ENCODE peak calls at places on chromosomes 11 and 22, in four cellular contexts. W, Z, E and B are unnamed samples.

GRCh38 chr11:20337526-20338154 is 25.9 kb upstream of the HTATIP2 start:
- DNase-seq in W (peak), Z (peak), E (peak), B (peak)

GRCh38 chr11:99687320-99687719 is 666.6 kb downstream of the CNTN5 start:
- DNase-seq in W (no peak), Z (no peak), E (no peak), B (no peak)

GRCh38 chr11:19168090-19168489 is 33.7 kb downstream of the CSRP3 start:
- DNase-seq in W (no peak), Z (no peak), E (no peak), B (no peak)

GRCh38 chr11:69726019-69726418 is 22.2 kb upstream of the FGF19 start:
- DNase-seq in W (no peak), Z (no peak), E (no peak), B (no peak)

GRCh38 chr22:49955581-49956417 is 4.8 kb upstream of the PIM3 start:
- DNase-seq in W (no peak), Z (no peak), E (no peak), B (no peak)

GRCh38 chr22:37848587-37849088 is 581 bp upstream of the EIF3L start:
- DNase-seq in W (peak), Z (no peak), E (peak), B (peak)

GRCh38 chr11:420911-421321 is 6.1 kb upstream of the SIGIRR start:
- DNase-seq in W (no peak), Z (peak), E (no peak), B (no peak)

GRCh38 chr11:35030716-35031213 is 108.2 kb upstream of the CD44 start:
- DNase-seq in W (no peak), Z (no peak), E (peak), B (peak)

GRCh38 chr11:69807416-69807815 is 11.8 kb downstream of the FGF3 start:
- DNase-seq in W (no peak), Z (no peak), E (no peak), B (no peak)

GRCh38 chr22:20887375-20887774 is 28.6 kb downstream of the SNAP29 start:
- DNase-seq in W (no peak), Z (no peak), E (no peak), B (no peak)

GRCh38 chr11:16184588-16184987 is 171.8 kb downstream of the SOX6 start:
- DNase-seq in W (peak), Z (no peak), E (peak), B (no peak)

GRCh38 chr11:77421041-77421723 is 52.7 kb downstream of the PAK1 start:
- DNase-seq in W (no peak), Z (no peak), E (peak), B (no peak)

GRCh38 chr22:35944458-35944857 is 84.2 kb downstream of the RBFOX2 start:
- DNase-seq in W (no peak), Z (no peak), E (no peak), B (no peak)

GRCh38 chr11:33980896-33981295 is 70.6 kb upstream of the CAPRIN1 start:
- DNase-seq in W (no peak), Z (no peak), E (no peak), B (no peak)

GRCh38 chr22:46806789-46807188 is 44.3 kb downstream of the TBC1D22A start:
- DNase-seq in W (no peak), Z (no peak), E (no peak), B (no peak)

GRCh38 chr11:117734596-117734995 is 62.4 kb downstream of the DSCAML1 start:
- DNase-seq in W (no peak), Z (no peak), E (no peak), B (no peak)

GRCh38 chr22:32736746-32737145 is 64.8 kb upstream of the TIMP3 start:
- DNase-seq in W (peak), Z (no peak), E (no peak), B (no peak)

GRCh38 chr22:24379536-24379935 is 47.9 kb upstream of the ADORA2A start:
- DNase-seq in W (no peak), Z (no peak), E (no peak), B (no peak)

GRCh38 chr11:46890665-46891064 is 27.7 kb downstream of the LRP4 start:
- DNase-seq in W (no peak), Z (no peak), E (no peak), B (no peak)

GRCh38 chr22:44331881-44332714 is 19.3 kb upstream of the SHISAL1 start:
- DNase-seq in W (no peak), Z (no peak), E (no peak), B (no peak)

GRCh38 chr22:28882545-28882877 is 861 bp upstream of the ZNRF3 start:
- DNase-seq in W (no peak), Z (no peak), E (peak), B (peak)

GRCh38 chr11:1082728-1083620 is 8.3 kb downstream of the MUC2 start:
- DNase-seq in W (no peak), Z (no peak), E (no peak), B (no peak)

GRCh38 chr22:44755000-44755399 is 2.6 kb downstream of the ARHGAP8 start:
- DNase-seq in W (no peak), Z (no peak), E (no peak), B (no peak)

GRCh38 chr11:61983419-61983818 is 16.0 kb upstream of the FTH1 start:
- DNase-seq in W (no peak), Z (no peak), E (no peak), B (no peak)

GRCh38 chr22:49640366-49641095 is 187.1 kb downstream of the BRD1 start:
- DNase-seq in W (no peak), Z (no peak), E (no peak), B (no peak)

GRCh38 chr11:61834278-61835004 is 6.3 kb downstream of the FADS2 start:
- DNase-seq in W (no peak), Z (peak), E (peak), B (no peak)

GRCh38 chr11:46874586-46874985 is 28.5 kb upstream of the CKAP5 start:
- DNase-seq in W (no peak), Z (no peak), E (no peak), B (no peak)

GRCh38 chr11:118912742-118913410 is 12.8 kb downstream of the BCL9L start:
- DNase-seq in W (no peak), Z (no peak), E (peak), B (no peak)

GRCh38 chr11:77175869-77176539 is 48.0 kb downstream of the MYO7A start:
- DNase-seq in W (no peak), Z (peak), E (no peak), B (no peak)

GRCh38 chr22:30308518-30309230 is 18.1 kb downstream of the TBC1D10A start:
- DNase-seq in W (no peak), Z (no peak), E (peak), B (no peak)

GRCh38 chr11:17572359-17572690 is 25.3 kb downstream of the OTOG start:
- DNase-seq in W (no peak), Z (peak), E (peak), B (no peak)

GRCh38 chr22:50498322-50498861 is 9.1 kb downstream of the LMF2 start:
- DNase-seq in W (peak), Z (peak), E (peak), B (peak)

GRCh38 chr22:25760848-25761595 is 19.0 kb downstream of the MYO18B start:
- DNase-seq in W (no peak), Z (no peak), E (no peak), B (no peak)

GRCh38 chr11:44300881-44301855 is 8.8 kb downstream of the ALX4 start:
- DNase-seq in W (no peak), Z (no peak), E (no peak), B (no peak)

GRCh38 chr11:114377612-114378267 is 22.6 kb downstream of the C11orf71 start:
- DNase-seq in W (no peak), Z (no peak), E (no peak), B (no peak)

DNA sequence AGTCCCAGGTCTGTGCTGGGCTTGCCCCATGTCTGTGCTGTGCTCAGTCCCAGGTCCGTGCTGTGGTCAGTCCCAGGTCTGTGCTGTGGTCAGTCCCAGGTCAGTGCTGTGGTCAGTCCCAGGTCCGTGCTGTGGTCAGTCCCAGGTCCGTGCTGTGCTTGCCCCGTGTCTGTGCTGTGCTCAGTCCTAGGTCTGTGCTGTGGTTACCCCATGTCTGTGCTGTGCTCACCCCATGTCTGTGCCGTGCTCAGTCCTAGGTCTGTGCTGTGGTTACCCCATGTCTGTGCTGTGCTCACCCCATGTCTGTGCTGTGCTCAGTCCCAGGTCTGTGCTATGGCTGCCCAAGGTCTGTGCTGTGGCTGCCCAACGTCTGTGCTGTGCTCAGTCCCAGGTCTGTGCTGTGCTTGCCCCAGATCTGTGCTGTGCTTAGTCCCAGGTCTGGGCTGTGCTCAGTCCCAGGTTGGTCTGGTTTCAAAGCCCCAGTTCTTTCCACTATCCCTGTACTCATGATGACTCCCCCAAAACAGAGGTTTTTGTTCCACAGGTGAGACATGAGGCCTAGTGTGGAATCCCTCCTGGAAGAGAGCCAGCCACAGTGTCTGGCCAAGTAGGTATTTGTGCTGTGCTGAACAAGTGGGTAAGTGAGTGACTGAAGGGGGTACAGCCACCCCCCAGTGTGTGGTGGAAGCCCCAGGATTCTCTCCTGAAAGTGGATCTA is 34.8 kb downstream of the IRAG1 start:
- DNase-seq in W (no peak), Z (no peak), E (no peak), B (no peak)
- TF ChIP-seq FOSL1 in W (no peak), Z (no peak), E (no peak), B (no peak)

GRCh38 chr11:12288934-12289666 is 88.3 kb upstream of the PARVA start:
- DNase-seq in W (no peak), Z (no peak), E (no peak), B (no peak)
- TF ChIP-seq FOSL1 in W (no peak), Z (no peak), E (no peak), B (no peak)

GRCh38 chr11:60482361-60482760 is 10.2 kb upstream of the MS4A12 start:
- DNase-seq in W (no peak), Z (no peak), E (no peak), B (no peak)

DNA sequence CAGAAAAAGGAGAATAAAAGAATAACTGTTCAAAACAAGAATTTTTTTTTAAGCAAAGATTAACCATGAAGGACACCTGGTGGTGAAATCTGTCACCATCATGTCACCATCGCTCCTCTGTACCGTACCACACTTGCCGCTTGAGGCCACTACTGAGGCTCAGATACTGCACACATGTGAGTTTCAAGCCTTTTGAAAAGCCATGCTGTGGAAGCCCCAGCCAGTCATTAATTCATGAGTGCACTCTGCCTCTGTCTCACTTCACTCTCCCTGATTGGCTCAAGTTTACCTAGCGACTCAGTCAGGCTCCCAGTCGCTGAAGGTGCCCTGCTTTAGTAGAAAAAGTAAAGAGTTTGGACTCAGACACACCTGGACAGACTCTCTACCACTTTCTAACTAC is 6.6 kb upstream of the MS4A12 start:
- DNase-seq in W (peak), Z (peak), E (peak), B (peak)
- TF ChIP-seq FOSL1 in W (no peak), Z (no peak), E (no peak), B (no peak)

DNA sequence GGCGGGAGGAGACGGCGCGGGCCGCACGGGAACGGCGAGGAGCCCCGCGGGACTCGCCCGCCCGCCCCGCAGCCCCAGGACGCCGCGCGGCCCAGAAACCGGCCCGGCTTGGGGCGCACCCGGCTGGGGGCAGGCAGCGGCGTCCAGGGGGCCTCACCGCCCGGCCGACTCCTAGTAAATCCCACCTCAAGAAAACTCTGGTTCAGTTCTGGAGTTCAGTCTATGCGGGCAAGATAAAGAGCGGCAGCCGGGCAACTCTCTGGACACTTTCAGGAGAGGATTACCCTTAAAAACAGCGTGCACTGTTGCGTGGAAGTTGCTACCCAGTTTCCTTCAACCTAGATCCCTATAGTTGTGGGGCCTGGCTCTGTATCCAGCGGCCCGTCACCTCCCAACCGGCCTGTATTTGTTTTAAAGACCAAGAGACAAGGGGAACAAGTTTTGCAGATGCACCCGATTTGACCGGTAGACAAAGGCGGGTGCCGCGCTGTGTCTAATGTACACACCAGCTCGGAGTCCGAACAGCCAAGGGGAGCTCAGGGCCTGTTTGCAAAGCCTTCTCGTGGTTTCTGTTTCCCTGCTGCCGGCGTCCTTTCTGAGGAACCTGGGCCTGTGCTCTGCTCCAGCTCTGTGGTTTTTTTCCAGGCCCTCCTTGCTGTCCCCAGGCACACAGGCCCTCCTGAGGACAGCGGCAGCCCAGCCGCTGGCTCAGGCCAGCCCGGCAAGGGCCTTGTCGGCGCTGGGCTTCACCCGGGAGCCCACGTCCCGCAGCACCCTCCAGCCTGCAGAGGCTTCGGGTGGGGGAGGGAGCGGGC is 1.1 kb downstream of the TBX1 start:
- DNase-seq in W (peak), Z (no peak), E (peak), B (no peak)
- TF ChIP-seq FOSL1 in W (no peak), Z (no peak), E (no peak), B (no peak)

DNA sequence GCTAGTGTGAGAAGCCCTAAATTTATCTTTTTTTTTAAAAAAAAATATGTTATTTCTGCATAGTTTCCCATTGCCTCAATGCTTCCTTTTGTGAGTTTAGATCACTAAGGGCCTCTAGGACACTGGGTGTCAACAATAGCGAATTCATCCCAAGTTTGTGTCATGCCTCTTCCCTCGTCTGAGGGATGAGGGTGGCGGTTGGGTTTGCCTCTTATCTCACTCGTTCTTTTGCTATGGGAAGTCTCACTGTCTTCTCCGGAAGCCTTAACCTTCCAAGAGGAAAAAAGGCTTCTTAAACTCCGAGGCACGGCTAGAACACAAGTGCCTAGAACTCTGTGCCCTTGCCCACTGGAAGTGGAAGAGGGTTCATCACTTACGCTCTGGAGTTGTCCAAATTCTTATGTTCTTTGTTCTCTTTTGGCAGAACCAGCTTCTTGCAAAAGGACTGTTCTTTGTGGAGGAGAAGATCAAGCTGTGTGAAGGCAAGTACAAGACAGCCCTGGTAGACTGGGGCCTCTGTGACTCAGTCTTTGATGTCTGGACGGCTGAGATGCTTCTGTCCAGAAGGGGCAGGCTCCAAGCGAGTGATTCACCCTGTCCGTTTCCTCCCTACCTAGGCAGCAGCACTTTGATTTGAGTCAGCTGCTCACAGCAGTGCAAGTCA is 78.5 kb downstream of the TRAF6 start:
- DNase-seq in W (peak), Z (no peak), E (peak), B (peak)
- TF ChIP-seq FOSL1 in W (no peak), Z (no peak), E (peak), B (peak)

GRCh38 chr11:15157738-15158137 is 43.0 kb downstream of the INSC start:
- DNase-seq in W (no peak), Z (no peak), E (no peak), B (no peak)

GRCh38 chr11:15157181-15157580 is 42.5 kb downstream of the INSC start:
- DNase-seq in W (no peak), Z (no peak), E (no peak), B (no peak)

GRCh38 chr11:15159085-15159484 is 44.4 kb downstream of the INSC start:
- DNase-seq in W (no peak), Z (no peak), E (peak), B (peak)

GRCh38 chr11:15161746-15162145 is 47.0 kb downstream of the INSC start:
- DNase-seq in W (no peak), Z (no peak), E (no peak), B (no peak)

GRCh38 chr11:15158351-15159015 is 43.8 kb downstream of the INSC start:
- DNase-seq in W (no peak), Z (no peak), E (no peak), B (no peak)
- TF ChIP-seq FOSL1 in W (no peak), Z (no peak), E (no peak), B (no peak)

GRCh38 chr11:121057922-121058321 is 34.0 kb downstream of the TBCEL start:
- DNase-seq in W (no peak), Z (no peak), E (no peak), B (no peak)

GRCh38 chr11:121055076-121055475 is 31.2 kb downstream of the TBCEL start:
- DNase-seq in W (no peak), Z (no peak), E (no peak), B (no peak)

GRCh38 chr11:121059605-121060004 is 35.7 kb downstream of the TBCEL start:
- DNase-seq in W (no peak), Z (no peak), E (no peak), B (no peak)

GRCh38 chr11:121054266-121054665 is 30.4 kb downstream of the TBCEL start:
- DNase-seq in W (no peak), Z (no peak), E (no peak), B (no peak)

DNA sequence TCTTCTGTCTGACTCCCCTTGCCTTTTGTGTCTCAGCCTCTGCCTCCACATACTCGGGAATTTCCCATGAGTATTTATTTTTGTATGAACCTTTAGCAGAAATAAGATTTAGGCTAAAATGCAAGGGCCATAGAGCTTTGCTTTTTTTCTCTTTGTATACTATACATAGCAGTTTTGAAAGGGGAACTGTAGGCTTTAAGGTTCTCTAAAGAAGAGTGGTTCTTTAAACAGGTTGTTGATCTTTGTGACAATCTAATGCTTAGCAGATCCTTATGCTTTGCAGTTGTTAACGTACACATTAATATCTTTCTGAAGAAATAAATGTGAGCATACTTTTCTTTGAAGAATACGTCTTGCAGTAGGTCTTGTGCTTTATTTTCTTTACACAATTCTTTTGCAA is 35.0 kb downstream of the TBCEL start:
- DNase-seq in W (no peak), Z (no peak), E (no peak), B (no peak)
- TF ChIP-seq FOSL1 in W (no peak), Z (no peak), E (no peak), B (no peak)

GRCh38 chr11:123357990-123358827 is 71.9 kb upstream of the GRAMD1B start:
- DNase-seq in W (no peak), Z (peak), E (no peak), B (no peak)
- TF ChIP-seq FOSL1 in W (no peak), Z (no peak), E (no peak), B (no peak)